ENCODE peak calls at places on chromosomes 1 and 21, in four cellular contexts. K, N, P and F are unnamed samples.

GRCh38 chr1:12472798-12473551 is 145.0 kb downstream of the DHRS3 start:
- DNase-seq in K (no peak), N (peak; percentile 44), P (no peak), F (no peak)

GRCh38 chr1:154908937-154909336 is 27.6 kb downstream of the PMVK start:
- DNase-seq in K (no peak), N (no peak), P (no peak), F (no peak)

GRCh38 chr1:165298081-165298820 is 58.3 kb downstream of the LMX1A start:
- DNase-seq in K (no peak), N (no peak), P (no peak), F (no peak)

GRCh38 chr1:27135920-27136551 is 18.9 kb downstream of the SLC9A1 start:
- DNase-seq in K (no peak), N (no peak), P (no peak), F (no peak)

GRCh38 chr1:119275145-119275929 is 93.2 kb upstream of the HAO2 start:
- DNase-seq in K (peak; percentile 13), N (peak; percentile 56), P (peak; percentile 45), F (peak; percentile 63)

GRCh38 chr1:88237026-88237425 is 447.0 kb upstream of the PKN2 start:
- DNase-seq in K (no peak), N (no peak), P (no peak), F (no peak)

GRCh38 chr1:148355976-148356375 is 127.1 kb downstream of the PPIAL4G start:
- DNase-seq in K (no peak), N (no peak), P (no peak), F (no peak)

GRCh38 chr1:24914226-24915069 is 15.6 kb downstream of the RUNX3 start:
- DNase-seq in K (no peak), N (no peak), P (peak; percentile 53), F (no peak)

GRCh38 chr1:232038704-232039103 is 412.1 kb downstream of the DISC1 start:
- DNase-seq in K (no peak), N (no peak), P (no peak), F (peak; percentile 66)

GRCh38 chr1:174039069-174039468 is 16.9 kb upstream of the RC3H1 start:
- DNase-seq in K (no peak), N (no peak), P (no peak), F (no peak)

GRCh38 chr1:109252893-109253802 is 3.8 kb downstream of the CELSR2 start:
- DNase-seq in K (no peak), N (peak; percentile 58), P (no peak), F (no peak)

GRCh38 chr1:160425847-160426246 is 25.5 kb downstream of the VANGL2 start:
- DNase-seq in K (no peak), N (no peak), P (no peak), F (no peak)

GRCh38 chr1:41626616-41627375 is 142.3 kb upstream of the EDN2 start:
- DNase-seq in K (no peak), N (no peak), P (no peak), F (no peak)

GRCh38 chr1:218985424-218985823 is 188.3 kb upstream of the LYPLAL1 start:
- DNase-seq in K (no peak), N (no peak), P (no peak), F (no peak)

GRCh38 chr1:112509660-112510178 is 954 bp downstream of the WNT2B start:
- DNase-seq in K (no peak), N (no peak), P (no peak), F (no peak)
- TF ChIP-seq JUN in K (no peak), N (no peak), P (no peak), F (no peak)

GRCh38 chr1:22044690-22045420 is 7.7 kb upstream of the CDC42 start:
- DNase-seq in K (no peak), N (no peak), P (no peak), F (no peak)
- TF ChIP-seq MYC in K (no peak), N (no peak), P (no peak), F (no peak)

GRCh38 chr1:117500584-117500983 is 105.3 kb upstream of the TENT5C start:
- DNase-seq in K (no peak), N (no peak), P (no peak), F (no peak)

GRCh38 chr1:117499071-117499470 is 106.8 kb upstream of the TENT5C start:
- DNase-seq in K (no peak), N (no peak), P (no peak), F (no peak)

DNA sequence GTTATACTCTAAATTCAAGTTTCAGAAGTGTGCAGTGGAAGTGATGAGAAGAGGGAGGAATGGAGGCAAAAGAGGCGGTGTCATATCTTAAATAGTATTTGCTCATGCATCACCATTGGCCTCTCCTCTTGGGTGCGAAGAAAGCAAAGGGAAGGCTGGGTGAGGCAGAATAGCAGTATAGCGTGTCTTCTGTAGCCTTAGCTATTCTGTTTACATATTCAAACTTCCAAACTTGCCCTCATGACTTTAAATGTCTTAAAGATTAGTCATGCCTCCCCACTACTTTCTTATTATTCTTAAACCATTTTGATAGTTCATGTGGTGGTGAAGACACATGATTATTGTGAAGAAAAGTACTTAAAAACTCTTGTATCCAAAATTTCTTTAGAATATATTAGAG is 104.6 kb upstream of the TENT5C start:
- DNase-seq in K (no peak), N (no peak), P (no peak), F (no peak)
- TF ChIP-seq JUN in K (no peak), N (no peak), P (no peak), F (no peak)

GRCh38 chr21:19322360-19322759 is 918.8 kb upstream of the TMPRSS15 start:
- DNase-seq in K (no peak), N (no peak), P (no peak), F (no peak)
- TF ChIP-seq MYC in K (no peak), N (no peak), P (no peak), F (no peak)

DNA sequence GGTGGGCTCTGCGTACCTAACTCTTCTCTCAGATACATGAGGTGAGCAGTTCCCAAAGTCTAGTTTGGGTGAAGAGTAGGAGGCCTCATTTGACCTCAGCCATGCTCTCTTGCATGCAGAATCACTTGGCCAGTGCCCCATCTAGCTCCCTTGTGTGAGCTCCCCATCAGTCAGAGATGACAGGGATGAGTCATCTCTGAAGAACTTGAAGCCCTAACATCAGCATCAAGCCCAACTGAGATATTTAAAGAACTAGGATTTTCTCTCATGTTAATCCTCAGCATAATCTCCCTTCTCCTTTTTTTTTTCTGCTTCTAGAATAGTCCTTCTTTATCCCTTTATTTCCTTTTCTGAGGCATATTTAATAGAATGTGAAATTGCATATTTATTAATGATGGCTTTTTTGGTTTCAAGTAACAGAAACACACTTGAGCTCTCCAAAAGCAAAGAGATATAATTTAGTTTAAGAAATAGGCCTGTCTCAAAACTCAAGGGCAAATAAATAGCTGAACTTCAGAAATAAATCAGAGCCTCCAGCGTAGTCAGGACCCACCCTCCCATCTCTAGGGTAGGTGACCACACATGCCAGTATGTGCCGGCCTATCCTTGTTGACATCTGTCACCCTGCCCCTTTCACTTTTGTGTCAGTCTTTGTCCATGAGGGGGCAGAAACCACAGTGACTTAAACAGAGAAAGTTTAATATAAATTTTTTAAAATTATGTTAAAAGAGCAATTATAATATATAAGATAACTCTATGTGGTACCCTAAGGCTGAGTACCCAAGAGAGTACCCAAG is 112.3 kb downstream of the TSEN15 start:
- DNase-seq in K (no peak), N (no peak), P (no peak), F (peak; percentile 12)
- TF ChIP-seq JUN in K (no peak), N (no peak), P (no peak), F (peak; percentile 66)

GRCh38 chr1:79982218-79982617 is 975.7 kb upstream of the ADGRL4 start:
- DNase-seq in K (no peak), N (no peak), P (no peak), F (peak; percentile 87)
- TF ChIP-seq MYC in K (no peak), N (no peak), P (no peak), F (no peak)

GRCh38 chr1:17611991-17612390 is 72.5 kb downstream of the ARHGEF10L start:
- DNase-seq in K (no peak), N (no peak), P (no peak), F (no peak)
- TF ChIP-seq JUN in K (no peak), N (no peak), P (no peak), F (no peak)

DNA sequence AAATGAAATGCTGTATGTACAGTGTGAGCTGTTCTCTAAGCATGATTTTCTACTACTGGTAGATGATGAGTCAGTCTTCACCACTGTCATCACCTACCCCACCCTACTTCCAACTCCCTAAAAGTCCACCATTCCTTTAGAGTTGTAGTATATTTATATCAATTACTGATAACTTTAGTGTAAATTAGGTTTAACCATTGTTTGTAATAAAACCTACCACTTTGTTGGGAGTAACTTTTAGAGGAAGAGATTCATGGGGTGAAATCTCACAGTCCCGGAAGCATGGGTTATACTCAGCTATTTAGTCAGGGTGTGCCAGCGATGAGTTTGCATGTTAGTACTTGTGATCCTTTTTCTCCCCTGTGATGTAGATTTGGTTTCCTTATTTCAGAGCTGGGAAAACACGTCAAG is 17.1 kb downstream of the MORC3 start:
- DNase-seq in K (peak; percentile 31), N (peak; percentile 45), P (no peak), F (no peak)
- TF ChIP-seq MYC in K (no peak), N (no peak), P (no peak), F (no peak)